ENCODE peak calls at places on chromosomes 6 and 20, in five cellular contexts. P is OCI-LY7, L is RWPE1, B is heart right ventricle, W is cardiac muscle cell. S is an unnamed sample.

GRCh38 chr6:111926731-111927302 is 53.6 kb upstream of the FYN start:
- DNase-seq in P (no peak), L (no peak), B (no peak), W (no peak), S (no peak)

GRCh38 chr20:35558416-35558815 is 16.5 kb downstream of the ERGIC3 start:
- DNase-seq in P (no peak), L (no peak), B (no peak), W (no peak), S (no peak)

GRCh38 chr6:150491131-150491795 is 108.4 kb upstream of the PLEKHG1 start:
- DNase-seq in P (no peak), L (peak; percentile 82), B (no peak), W (no peak), S (no peak)

GRCh38 chr6:11618533-11618932 is 81.0 kb downstream of the TMEM170B start:
- DNase-seq in P (peak; percentile 3), L (no peak), B (no peak), W (no peak), S (no peak)

GRCh38 chr6:27250955-27251671 is 3.6 kb downstream of the PRSS16 start:
- DNase-seq in P (peak; percentile 85), L (peak; percentile 92), B (peak; percentile 12), W (peak; percentile 94), S (peak; percentile 73)

GRCh38 chr20:5002077-5002413 is 735 bp upstream of the SLC23A2 start:
- DNase-seq in P (no peak), L (no peak), B (peak; percentile 6), W (peak; percentile 6), S (no peak)

GRCh38 chr20:53751394-53752368 is 158.0 kb upstream of the ZNF217 start:
- DNase-seq in P (peak; percentile 86), L (no peak), B (no peak), W (peak; percentile 2), S (no peak)

GRCh38 chr6:120857422-120857821 is 476.9 kb downstream of the TBC1D32 start:
- DNase-seq in P (no peak), L (no peak), B (no peak), W (no peak), S (no peak)

GRCh38 chr20:50958733-50959542 is at the start of gene MOCS3:
- DNase-seq in P (peak; percentile 96), L (peak; percentile 92), B (peak; percentile 90), W (peak; percentile 92), S (peak; percentile 45)

GRCh38 chr20:23235173-23236027 is 115.2 kb upstream of the NXT1 start:
- DNase-seq in P (peak; percentile 46), L (peak; percentile 71), B (peak; percentile 77), W (peak; percentile 74), S (no peak)

GRCh38 chr6:129597023-129597713 is 112.8 kb downstream of the ARHGAP18 start:
- DNase-seq in P (peak; percentile 51), L (no peak), B (no peak), W (no peak), S (no peak)

GRCh38 chr6:17986656-17987575 is 519 bp downstream of the KIF13A start:
- DNase-seq in P (peak; percentile 34), L (peak; percentile 46), B (peak; percentile 76), W (peak; percentile 70), S (no peak)

GRCh38 chr20:56343861-56344381 is 14.9 kb upstream of the FAM210B start:
- DNase-seq in P (no peak), L (peak; percentile 68), B (no peak), W (peak; percentile 72), S (peak; percentile 45)

GRCh38 chr6:153167907-153168306 is 36.8 kb upstream of the RGS17 start:
- DNase-seq in P (no peak), L (no peak), B (no peak), W (no peak), S (no peak)

GRCh38 chr20:60078351-60079250 is 120.4 kb downstream of the CDH26 start:
- DNase-seq in P (no peak), L (peak; percentile 95), B (no peak), W (no peak), S (no peak)

GRCh38 chr6:978937-979685 is 286.2 kb upstream of the EXOC2 start:
- DNase-seq in P (no peak), L (no peak), B (no peak), W (no peak), S (no peak)

GRCh38 chr6:32133786-32134185 is 3.7 kb upstream of the FKBPL start:
- DNase-seq in P (no peak), L (no peak), B (no peak), W (no peak), S (no peak)

GRCh38 chr6:151091571-151091970 is 148.2 kb upstream of the AKAP12 start:
- DNase-seq in P (no peak), L (no peak), B (no peak), W (no peak), S (no peak)

GRCh38 chr6:33856655-33857054 is 52.9 kb upstream of the MLN start:
- DNase-seq in P (no peak), L (no peak), B (no peak), W (no peak), S (no peak)

GRCh38 chr20:18669241-18670019 is 81.6 kb downstream of the DTD1 start:
- DNase-seq in P (no peak), L (no peak), B (no peak), W (peak; percentile 70), S (no peak)

GRCh38 chr6:4486543-4487319 is 289.5 kb upstream of the CDYL start:
- DNase-seq in P (no peak), L (no peak), B (no peak), W (peak; percentile 28), S (no peak)

GRCh38 chr6:26258199-26258977 is 106.6 kb upstream of the BTN3A2 start:
- DNase-seq in P (peak; percentile 33), L (no peak), B (no peak), W (no peak), S (no peak)

GRCh38 chr20:21505810-21506530 is 7.9 kb downstream of the NKX2-2 start:
- DNase-seq in P (no peak), L (peak; percentile 44), B (no peak), W (peak; percentile 70), S (no peak)

GRCh38 chr20:40682104-40683045 is 6.7 kb downstream of the MAFB start:
- DNase-seq in P (no peak), L (no peak), B (no peak), W (no peak), S (no peak)

GRCh38 chr6:23591761-23592160 is 534.3 kb upstream of the NRSN1 start:
- DNase-seq in P (no peak), L (no peak), B (no peak), W (no peak), S (no peak)

GRCh38 chr20:50191566-50192363 is 1.1 kb downstream of the CEBPB start:
- DNase-seq in P (peak; percentile 84), L (peak; percentile 66), B (no peak), W (peak; percentile 79), S (no peak)

GRCh38 chr20:47781631-47782030 is 3.6 kb downstream of the SULF2 start:
- DNase-seq in P (no peak), L (no peak), B (no peak), W (no peak), S (no peak)

GRCh38 chr20:47782091-47782490 is 3.2 kb downstream of the SULF2 start:
- DNase-seq in P (no peak), L (no peak), B (no peak), W (no peak), S (no peak)

GRCh38 chr20:47782920-47783552 is 2.2 kb downstream of the SULF2 start:
- DNase-seq in P (no peak), L (no peak), B (no peak), W (no peak), S (no peak)

GRCh38 chr20:47778398-47779354 is 6.6 kb downstream of the SULF2 start:
- DNase-seq in P (no peak), L (no peak), B (no peak), W (no peak), S (no peak)

DNA sequence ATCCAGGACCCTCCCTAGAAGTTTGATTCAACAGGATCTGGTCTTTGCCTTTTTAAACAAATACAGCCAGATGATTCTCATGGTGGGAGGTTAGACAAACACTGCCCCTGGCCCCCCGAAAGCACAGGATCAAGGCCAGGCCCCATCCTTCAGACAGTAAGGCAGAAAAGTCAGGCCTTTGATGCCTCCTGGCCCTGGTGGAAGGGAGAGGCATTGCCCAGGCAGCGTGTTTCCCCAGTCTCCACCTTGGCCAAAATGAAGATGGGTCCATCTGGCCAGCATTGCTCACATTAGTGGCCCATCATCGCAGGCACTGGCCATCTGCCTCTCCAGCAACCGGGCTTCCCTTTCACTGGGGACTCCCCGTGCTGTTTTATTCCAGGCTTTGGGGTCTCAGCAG is 4.3 kb downstream of the SULF2 start:
- DNase-seq in P (no peak), L (no peak), B (no peak), W (no peak), S (no peak)
- TF ChIP-seq CTCF in P (no peak), L (no peak), B (no peak), W (no peak), S (no peak)

GRCh38 chr20:32761831-32762753 is at the start of gene DNMT3B:
- DNase-seq in P (peak; percentile 91), L (peak; percentile 85), B (peak; percentile 85), W (peak; percentile 87), S (peak; percentile 92)
- TF ChIP-seq CTCF in P (peak; percentile 26), L (no peak), B (no peak), W (no peak), S (no peak)

GRCh38 chr6:142458857-142459256 is 157.1 kb downstream of the ADGRG6 start:
- DNase-seq in P (no peak), L (no peak), B (no peak), W (no peak), S (no peak)

GRCh38 chr6:142459267-142459666 is 157.5 kb downstream of the ADGRG6 start:
- DNase-seq in P (no peak), L (no peak), B (no peak), W (no peak), S (no peak)

GRCh38 chr6:142463988-142464387 is 162.2 kb downstream of the ADGRG6 start:
- DNase-seq in P (no peak), L (no peak), B (no peak), W (no peak), S (no peak)

GRCh38 chr6:142457638-142458406 is 156.0 kb downstream of the ADGRG6 start:
- DNase-seq in P (no peak), L (no peak), B (no peak), W (no peak), S (no peak)

DNA sequence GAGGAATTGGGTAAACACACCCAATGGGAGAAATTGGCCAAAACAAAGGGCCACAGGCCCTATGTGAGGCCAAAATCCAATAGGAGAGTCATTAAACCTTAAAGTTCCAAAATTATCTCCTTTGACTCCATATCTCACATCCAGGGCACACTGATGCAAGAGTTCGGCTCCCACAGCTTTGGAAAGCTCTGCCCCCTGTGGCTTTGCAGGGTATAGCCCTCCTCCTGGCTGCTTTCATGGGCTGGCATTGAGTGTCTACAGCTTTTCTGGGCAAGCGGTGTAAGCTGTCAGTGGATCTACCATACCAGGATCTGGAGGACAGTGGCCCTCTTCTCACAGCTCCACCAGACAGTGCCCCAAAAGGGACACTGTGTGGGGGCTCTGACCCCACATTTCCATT is 160.5 kb downstream of the ADGRG6 start:
- DNase-seq in P (no peak), L (no peak), B (no peak), W (no peak), S (no peak)
- TF ChIP-seq CTCF in P (peak; percentile 36), L (no peak), B (no peak), W (peak; percentile 12), S (no peak)

DNA sequence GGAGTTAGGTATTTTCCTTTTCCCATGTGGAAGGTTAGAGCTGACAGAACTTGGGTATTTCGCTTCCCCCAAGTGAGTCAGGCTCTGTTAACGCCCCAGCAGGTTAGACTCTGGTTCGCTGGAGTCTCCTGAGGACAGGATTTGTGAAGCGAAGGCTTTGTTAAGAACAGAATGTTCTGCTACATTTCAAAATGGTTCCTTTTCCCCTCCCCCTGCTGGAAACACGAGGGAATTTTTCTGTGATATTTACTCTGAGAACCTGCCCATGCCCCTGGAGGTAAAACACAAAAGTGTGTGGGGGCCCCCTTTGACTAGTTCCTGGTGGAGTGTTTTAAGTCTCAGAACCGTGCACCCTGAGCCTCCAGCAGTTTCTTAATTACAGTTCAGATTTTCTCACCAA is 731.4 kb upstream of the CITED2 start:
- DNase-seq in P (no peak), L (peak; percentile 9), B (no peak), W (peak; percentile 21), S (no peak)
- TF ChIP-seq CTCF in P (peak; percentile 25), L (no peak), B (no peak), W (peak; percentile 32), S (no peak)